ENCODE peak calls at places on chromosomes 11 and 22, in nine cellular contexts. One of them, this sample, is unnamed.

GRCh38 chr11:69439651-69440464 is 41.6 kb upstream of the LINC01488 start:
- DNase-seq in HCT116: no peak
- DNase-seq in body of pancreas: no peak
- DNase-seq in ovary: no peak
- DNase-seq in heart left ventricle: no peak
- DNase-seq in tibial nerve: no peak
- DNase-seq in A549: no peak
- DNase-seq in K562: peak
- DNase-seq in breast epithelium: no peak
- DNase-seq in this sample: no peak

GRCh38 chr11:77710358-77710757 is 72.8 kb upstream of the CLNS1A start:
- DNase-seq in HCT116: no peak
- DNase-seq in body of pancreas: no peak
- DNase-seq in ovary: no peak
- DNase-seq in heart left ventricle: no peak
- DNase-seq in tibial nerve: no peak
- DNase-seq in A549: peak
- DNase-seq in K562: no peak
- DNase-seq in breast epithelium: no peak
- DNase-seq in this sample: no peak

GRCh38 chr11:134528453-134528852 is 116.4 kb upstream of the B3GAT1 start:
- DNase-seq in HCT116: no peak
- DNase-seq in body of pancreas: no peak
- DNase-seq in ovary: no peak
- DNase-seq in heart left ventricle: peak
- DNase-seq in tibial nerve: no peak
- DNase-seq in A549: no peak
- DNase-seq in K562: no peak
- DNase-seq in breast epithelium: no peak
- DNase-seq in this sample: no peak

GRCh38 chr22:17795661-17796548 is 21.6 kb upstream of the BID start:
- DNase-seq in HCT116: no peak
- DNase-seq in body of pancreas: no peak
- DNase-seq in ovary: no peak
- DNase-seq in heart left ventricle: no peak
- DNase-seq in tibial nerve: no peak
- DNase-seq in A549: no peak
- DNase-seq in K562: no peak
- DNase-seq in breast epithelium: no peak
- DNase-seq in this sample: no peak

GRCh38 chr11:69462106-69463045 is 19.1 kb upstream of the LINC01488 start:
- DNase-seq in HCT116: no peak
- DNase-seq in body of pancreas: no peak
- DNase-seq in ovary: no peak
- DNase-seq in heart left ventricle: no peak
- DNase-seq in tibial nerve: no peak
- DNase-seq in A549: no peak
- DNase-seq in K562: no peak
- DNase-seq in breast epithelium: no peak
- DNase-seq in this sample: no peak

GRCh38 chr11:46006418-46007070 is 84.1 kb downstream of the LARGE2 start:
- DNase-seq in HCT116: peak
- DNase-seq in body of pancreas: peak
- DNase-seq in ovary: no peak
- DNase-seq in heart left ventricle: peak
- DNase-seq in tibial nerve: peak
- DNase-seq in A549: peak
- DNase-seq in K562: peak
- DNase-seq in breast epithelium: no peak
- DNase-seq in this sample: no peak

GRCh38 chr22:44085743-44086741 is 61.9 kb downstream of the PARVB start:
- DNase-seq in HCT116: peak
- DNase-seq in body of pancreas: peak
- DNase-seq in ovary: peak
- DNase-seq in heart left ventricle: peak
- DNase-seq in tibial nerve: peak
- DNase-seq in A549: peak
- DNase-seq in K562: peak
- DNase-seq in breast epithelium: no peak
- DNase-seq in this sample: peak

GRCh38 chr11:43486141-43486540 is 127.4 kb downstream of the TTC17 start:
- DNase-seq in HCT116: no peak
- DNase-seq in body of pancreas: no peak
- DNase-seq in ovary: no peak
- DNase-seq in heart left ventricle: no peak
- DNase-seq in tibial nerve: no peak
- DNase-seq in A549: no peak
- DNase-seq in K562: peak
- DNase-seq in breast epithelium: no peak
- DNase-seq in this sample: no peak

GRCh38 chr11:106787454-106787853 is 230.8 kb downstream of the GUCY1A2 start:
- DNase-seq in HCT116: no peak
- DNase-seq in body of pancreas: no peak
- DNase-seq in ovary: no peak
- DNase-seq in heart left ventricle: no peak
- DNase-seq in tibial nerve: no peak
- DNase-seq in A549: no peak
- DNase-seq in K562: no peak
- DNase-seq in breast epithelium: no peak
- DNase-seq in this sample: no peak

GRCh38 chr11:131246589-131247164 is 123.7 kb upstream of the NTM start:
- DNase-seq in HCT116: no peak
- DNase-seq in body of pancreas: peak
- DNase-seq in ovary: no peak
- DNase-seq in heart left ventricle: no peak
- DNase-seq in tibial nerve: peak
- DNase-seq in A549: peak
- DNase-seq in K562: peak
- DNase-seq in breast epithelium: no peak
- DNase-seq in this sample: peak

GRCh38 chr22:19986011-19986409 is 30.6 kb downstream of the ARVCF start:
- DNase-seq in HCT116: no peak
- DNase-seq in body of pancreas: no peak
- DNase-seq in ovary: peak
- DNase-seq in heart left ventricle: no peak
- DNase-seq in tibial nerve: no peak
- DNase-seq in A549: no peak
- DNase-seq in K562: no peak
- DNase-seq in breast epithelium: no peak
- DNase-seq in this sample: no peak

GRCh38 chr11:794013-794765 is 3.9 kb downstream of the SLC25A22 start:
- DNase-seq in HCT116: no peak
- DNase-seq in body of pancreas: peak
- DNase-seq in ovary: no peak
- DNase-seq in heart left ventricle: no peak
- DNase-seq in tibial nerve: no peak
- DNase-seq in A549: no peak
- DNase-seq in K562: no peak
- DNase-seq in breast epithelium: no peak
- DNase-seq in this sample: no peak

GRCh38 chr22:46953968-46954755 is 191.7 kb downstream of the TBC1D22A start:
- DNase-seq in HCT116: no peak
- DNase-seq in body of pancreas: no peak
- DNase-seq in ovary: no peak
- DNase-seq in heart left ventricle: no peak
- DNase-seq in tibial nerve: no peak
- DNase-seq in A549: no peak
- DNase-seq in K562: no peak
- DNase-seq in breast epithelium: no peak
- DNase-seq in this sample: no peak

GRCh38 chr11:71251159-71251721 is 1.1 kb downstream of the SHANK2 start:
- DNase-seq in HCT116: no peak
- DNase-seq in body of pancreas: peak
- DNase-seq in ovary: no peak
- DNase-seq in heart left ventricle: no peak
- DNase-seq in tibial nerve: no peak
- DNase-seq in A549: no peak
- DNase-seq in K562: no peak
- DNase-seq in breast epithelium: peak
- DNase-seq in this sample: no peak

GRCh38 chr22:50551160-50551752 is 5.6 kb downstream of the KLHDC7B start:
- DNase-seq in HCT116: no peak
- DNase-seq in body of pancreas: no peak
- DNase-seq in ovary: no peak
- DNase-seq in heart left ventricle: no peak
- DNase-seq in tibial nerve: no peak
- DNase-seq in A549: no peak
- DNase-seq in K562: no peak
- DNase-seq in breast epithelium: no peak
- DNase-seq in this sample: no peak

GRCh38 chr22:49251371-49251770 is 576.3 kb downstream of the BRD1 start:
- DNase-seq in HCT116: no peak
- DNase-seq in body of pancreas: no peak
- DNase-seq in ovary: peak
- DNase-seq in heart left ventricle: no peak
- DNase-seq in tibial nerve: no peak
- DNase-seq in A549: no peak
- DNase-seq in K562: no peak
- DNase-seq in breast epithelium: peak
- DNase-seq in this sample: no peak

GRCh38 chr11:101807521-101807920 is 107.3 kb upstream of the CEP126 start:
- DNase-seq in HCT116: no peak
- DNase-seq in body of pancreas: no peak
- DNase-seq in ovary: no peak
- DNase-seq in heart left ventricle: no peak
- DNase-seq in tibial nerve: no peak
- DNase-seq in A549: no peak
- DNase-seq in K562: no peak
- DNase-seq in breast epithelium: no peak
- DNase-seq in this sample: no peak

GRCh38 chr11:79011357-79011756 is 429.5 kb downstream of the TENM4 start:
- DNase-seq in HCT116: no peak
- DNase-seq in body of pancreas: no peak
- DNase-seq in ovary: no peak
- DNase-seq in heart left ventricle: no peak
- DNase-seq in tibial nerve: no peak
- DNase-seq in A549: no peak
- DNase-seq in K562: no peak
- DNase-seq in breast epithelium: no peak
- DNase-seq in this sample: no peak

DNA sequence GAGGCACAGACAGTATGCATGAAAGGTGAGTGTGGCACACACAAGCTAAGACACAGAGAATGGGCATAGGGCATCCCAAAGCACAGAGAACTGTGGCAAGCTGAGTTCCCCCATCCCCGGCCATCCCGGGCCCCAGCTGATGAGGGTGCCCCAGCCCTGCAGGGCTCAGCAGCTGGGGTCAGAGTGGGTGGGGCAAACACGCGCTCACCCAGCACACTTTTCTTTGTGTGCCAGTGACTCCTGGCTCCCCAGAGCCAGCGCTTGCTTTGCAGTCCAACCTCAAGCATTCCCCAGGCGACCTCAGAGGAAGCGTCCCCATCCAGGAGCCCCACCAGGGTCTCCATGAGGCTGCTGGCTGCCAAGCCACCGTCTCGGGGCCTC is 4.7 kb upstream of the SYT8 start:
- DNase-seq in HCT116: no peak
- DNase-seq in body of pancreas: peak
- DNase-seq in ovary: no peak
- DNase-seq in heart left ventricle: no peak
- DNase-seq in tibial nerve: no peak
- DNase-seq in A549: no peak
- DNase-seq in K562: no peak
- DNase-seq in breast epithelium: no peak
- DNase-seq in this sample: no peak
- TF ChIP-seq POLR2A in HCT116: no peak
- TF ChIP-seq POLR2A in body of pancreas: no peak
- TF ChIP-seq POLR2A in ovary: no peak
- TF ChIP-seq POLR2A in heart left ventricle: no peak
- TF ChIP-seq POLR2A in tibial nerve: no peak
- TF ChIP-seq POLR2A in A549: no peak
- TF ChIP-seq POLR2A in K562: no peak
- TF ChIP-seq POLR2A in breast epithelium: no peak
- TF ChIP-seq POLR2A in this sample: no peak

GRCh38 chr11:76269247-76269646 is 62.9 kb upstream of the WNT11 start:
- DNase-seq in HCT116: no peak
- DNase-seq in body of pancreas: no peak
- DNase-seq in ovary: no peak
- DNase-seq in heart left ventricle: no peak
- DNase-seq in tibial nerve: peak
- DNase-seq in A549: no peak
- DNase-seq in K562: no peak
- DNase-seq in breast epithelium: no peak
- DNase-seq in this sample: no peak
- H3K27ac ChIP-seq in HCT116: no peak
- H3K27ac ChIP-seq in body of pancreas: no peak
- H3K27ac ChIP-seq in ovary: no peak
- H3K27ac ChIP-seq in heart left ventricle: no peak
- H3K27ac ChIP-seq in tibial nerve: no peak
- H3K27ac ChIP-seq in A549: no peak
- H3K27ac ChIP-seq in K562: no peak
- H3K27ac ChIP-seq in breast epithelium: peak
- H3K27ac ChIP-seq in this sample: peak

GRCh38 chr22:40023226-40023925 is 28.6 kb downstream of the FAM83F start:
- DNase-seq in HCT116: no peak
- DNase-seq in body of pancreas: no peak
- DNase-seq in ovary: no peak
- DNase-seq in heart left ventricle: no peak
- DNase-seq in tibial nerve: no peak
- DNase-seq in A549: no peak
- DNase-seq in K562: no peak
- DNase-seq in breast epithelium: no peak
- DNase-seq in this sample: no peak

GRCh38 chr22:40026641-40027040 is 31.9 kb downstream of the FAM83F start:
- DNase-seq in HCT116: no peak
- DNase-seq in body of pancreas: no peak
- DNase-seq in ovary: no peak
- DNase-seq in heart left ventricle: no peak
- DNase-seq in tibial nerve: no peak
- DNase-seq in A549: no peak
- DNase-seq in K562: no peak
- DNase-seq in breast epithelium: no peak
- DNase-seq in this sample: no peak

GRCh38 chr22:40025856-40026255 is 31.1 kb downstream of the FAM83F start:
- DNase-seq in HCT116: no peak
- DNase-seq in body of pancreas: no peak
- DNase-seq in ovary: no peak
- DNase-seq in heart left ventricle: no peak
- DNase-seq in tibial nerve: no peak
- DNase-seq in A549: no peak
- DNase-seq in K562: no peak
- DNase-seq in breast epithelium: no peak
- DNase-seq in this sample: no peak

GRCh38 chr22:40022536-40023225 is 27.9 kb downstream of the FAM83F start:
- DNase-seq in HCT116: no peak
- DNase-seq in body of pancreas: no peak
- DNase-seq in ovary: no peak
- DNase-seq in heart left ventricle: no peak
- DNase-seq in tibial nerve: no peak
- DNase-seq in A549: no peak
- DNase-seq in K562: no peak
- DNase-seq in breast epithelium: peak
- DNase-seq in this sample: no peak

GRCh38 chr22:40024201-40025061 is 29.7 kb downstream of the FAM83F start:
- DNase-seq in HCT116: peak
- DNase-seq in body of pancreas: peak
- DNase-seq in ovary: peak
- DNase-seq in heart left ventricle: peak
- DNase-seq in tibial nerve: peak
- DNase-seq in A549: peak
- DNase-seq in K562: peak
- DNase-seq in breast epithelium: no peak
- DNase-seq in this sample: no peak
- TF ChIP-seq POLR2A in HCT116: no peak
- TF ChIP-seq POLR2A in body of pancreas: no peak
- TF ChIP-seq POLR2A in ovary: no peak
- TF ChIP-seq POLR2A in heart left ventricle: no peak
- TF ChIP-seq POLR2A in tibial nerve: no peak
- TF ChIP-seq POLR2A in A549: no peak
- TF ChIP-seq POLR2A in K562: no peak
- TF ChIP-seq POLR2A in breast epithelium: no peak
- TF ChIP-seq POLR2A in this sample: no peak

GRCh38 chr11:86116386-86116726 is 47.5 kb upstream of the PICALM start:
- DNase-seq in HCT116: no peak
- DNase-seq in body of pancreas: no peak
- DNase-seq in ovary: no peak
- DNase-seq in heart left ventricle: no peak
- DNase-seq in tibial nerve: no peak
- DNase-seq in A549: peak
- DNase-seq in K562: no peak
- DNase-seq in breast epithelium: no peak
- DNase-seq in this sample: no peak
- H3K27ac ChIP-seq in HCT116: no peak
- H3K27ac ChIP-seq in body of pancreas: no peak
- H3K27ac ChIP-seq in ovary: no peak
- H3K27ac ChIP-seq in heart left ventricle: no peak
- H3K27ac ChIP-seq in tibial nerve: no peak
- H3K27ac ChIP-seq in A549: peak
- H3K27ac ChIP-seq in K562: no peak
- H3K27ac ChIP-seq in breast epithelium: peak
- H3K27ac ChIP-seq in this sample: peak

This sample was measured in esophagus muscularis mucosa.